ENCODE peak calls at places on chromosomes 2 and 18, in five cellular contexts. One of them, this sample, is unnamed.

GRCh38 chr2:63842149-63843061 is 709 bp downstream of the UGP2 start:
- DNase-seq in hepatocyte: peak; percentile 70
- DNase-seq in MM.1S: peak; percentile 10
- DNase-seq in neural crest cell: no peak
- DNase-seq in K562: peak; percentile 58
- DNase-seq in this sample: peak; percentile 83

GRCh38 chr2:3399829-3400228 is 20.3 kb downstream of the TRAPPC12 start:
- DNase-seq in hepatocyte: no peak
- DNase-seq in MM.1S: no peak
- DNase-seq in neural crest cell: no peak
- DNase-seq in K562: no peak
- DNase-seq in this sample: no peak

GRCh38 chr2:214575030-214575949 is 164.4 kb downstream of the VWC2L start:
- DNase-seq in hepatocyte: no peak
- DNase-seq in MM.1S: no peak
- DNase-seq in neural crest cell: no peak
- DNase-seq in K562: no peak
- DNase-seq in this sample: no peak

GRCh38 chr2:108270768-108271506 is 17.8 kb upstream of the SULT1C2 start:
- DNase-seq in hepatocyte: peak; percentile 60
- DNase-seq in MM.1S: no peak
- DNase-seq in neural crest cell: no peak
- DNase-seq in K562: no peak
- DNase-seq in this sample: no peak

GRCh38 chr2:15919716-15920444 is 20.5 kb upstream of the MYCN start:
- DNase-seq in hepatocyte: no peak
- DNase-seq in MM.1S: no peak
- DNase-seq in neural crest cell: no peak
- DNase-seq in K562: no peak
- DNase-seq in this sample: peak; percentile 36

GRCh38 chr18:59141294-59142068 is 1.8 kb downstream of the SEC11C start:
- DNase-seq in hepatocyte: peak; percentile 15
- DNase-seq in MM.1S: peak; percentile 87
- DNase-seq in neural crest cell: no peak
- DNase-seq in K562: no peak
- DNase-seq in this sample: no peak

GRCh38 chr18:46877329-46877987 is 39.8 kb downstream of the PIAS2 start:
- DNase-seq in hepatocyte: peak; percentile 47
- DNase-seq in MM.1S: no peak
- DNase-seq in neural crest cell: no peak
- DNase-seq in K562: no peak
- DNase-seq in this sample: no peak

GRCh38 chr2:8625399-8626283 is 56.2 kb upstream of the ID2 start:
- DNase-seq in hepatocyte: peak; percentile 64
- DNase-seq in MM.1S: no peak
- DNase-seq in neural crest cell: no peak
- DNase-seq in K562: no peak
- DNase-seq in this sample: no peak

GRCh38 chr2:118046628-118047210 is 32.8 kb upstream of the CCDC93 start:
- DNase-seq in hepatocyte: peak; percentile 44
- DNase-seq in MM.1S: peak; percentile 65
- DNase-seq in neural crest cell: no peak
- DNase-seq in K562: peak; percentile 20
- DNase-seq in this sample: peak; percentile 44

GRCh38 chr2:153307223-153307622 is 171.3 kb downstream of the RPRM start:
- DNase-seq in hepatocyte: no peak
- DNase-seq in MM.1S: no peak
- DNase-seq in neural crest cell: no peak
- DNase-seq in K562: no peak
- DNase-seq in this sample: no peak

GRCh38 chr2:130735200-130735599 is 6.3 kb downstream of the GPR148 start:
- DNase-seq in hepatocyte: no peak
- DNase-seq in MM.1S: no peak
- DNase-seq in neural crest cell: no peak
- DNase-seq in K562: no peak
- DNase-seq in this sample: no peak

GRCh38 chr2:112821682-112822081 is 14.9 kb downstream of the IL1B start:
- DNase-seq in hepatocyte: no peak
- DNase-seq in MM.1S: no peak
- DNase-seq in neural crest cell: no peak
- DNase-seq in K562: no peak
- DNase-seq in this sample: no peak

GRCh38 chr2:142037744-142038143 is 93.1 kb downstream of the LRP1B start:
- DNase-seq in hepatocyte: peak; percentile 8
- DNase-seq in MM.1S: no peak
- DNase-seq in neural crest cell: no peak
- DNase-seq in K562: no peak
- DNase-seq in this sample: peak; percentile 10

GRCh38 chr18:77862358-77862757 is 612.7 kb downstream of the GALR1 start:
- DNase-seq in hepatocyte: no peak
- DNase-seq in MM.1S: no peak
- DNase-seq in neural crest cell: no peak
- DNase-seq in K562: no peak
- DNase-seq in this sample: no peak

GRCh38 chr2:200472853-200473464 is 36.9 kb downstream of the KCTD18 start:
- DNase-seq in hepatocyte: no peak
- DNase-seq in MM.1S: no peak
- DNase-seq in neural crest cell: no peak
- DNase-seq in K562: no peak
- DNase-seq in this sample: no peak

GRCh38 chr18:67145586-67146292 is 370.8 kb downstream of the DSEL start:
- DNase-seq in hepatocyte: peak; percentile 32
- DNase-seq in MM.1S: no peak
- DNase-seq in neural crest cell: no peak
- DNase-seq in K562: no peak
- DNase-seq in this sample: no peak

GRCh38 chr2:179251865-179252264 is 12.8 kb downstream of the SESTD1 start:
- DNase-seq in hepatocyte: no peak
- DNase-seq in MM.1S: no peak
- DNase-seq in neural crest cell: no peak
- DNase-seq in K562: no peak
- DNase-seq in this sample: no peak

GRCh38 chr2:185567196-185567595 is 171.4 kb upstream of the FSIP2 start:
- DNase-seq in hepatocyte: no peak
- DNase-seq in MM.1S: no peak
- DNase-seq in neural crest cell: no peak
- DNase-seq in K562: no peak
- DNase-seq in this sample: no peak

GRCh38 chr2:227134591-227134990 is 29.4 kb downstream of the COL4A4 start:
- DNase-seq in hepatocyte: no peak
- DNase-seq in MM.1S: no peak
- DNase-seq in neural crest cell: no peak
- DNase-seq in K562: no peak
- DNase-seq in this sample: no peak

GRCh38 chr18:79575891-79576685 is 103.5 kb upstream of the CTDP1 start:
- DNase-seq in hepatocyte: peak; percentile 73
- DNase-seq in MM.1S: no peak
- DNase-seq in neural crest cell: no peak
- DNase-seq in K562: no peak
- DNase-seq in this sample: no peak

GRCh38 chr2:53901192-53901591 is 41.4 kb upstream of the GPR75 start:
- DNase-seq in hepatocyte: no peak
- DNase-seq in MM.1S: no peak
- DNase-seq in neural crest cell: no peak
- DNase-seq in K562: no peak
- DNase-seq in this sample: no peak

GRCh38 chr18:71249791-71250190 is 960.9 kb downstream of the SOCS6 start:
- DNase-seq in hepatocyte: no peak
- DNase-seq in MM.1S: no peak
- DNase-seq in neural crest cell: no peak
- DNase-seq in K562: no peak
- DNase-seq in this sample: no peak

GRCh38 chr18:63409301-63409700 is 13.0 kb downstream of the VPS4B start:
- DNase-seq in hepatocyte: no peak
- DNase-seq in MM.1S: no peak
- DNase-seq in neural crest cell: no peak
- DNase-seq in K562: no peak
- DNase-seq in this sample: peak; percentile 71

GRCh38 chr2:47636596-47636995 is 146.3 kb upstream of the MSH6 start:
- DNase-seq in hepatocyte: peak; percentile 18
- DNase-seq in MM.1S: no peak
- DNase-seq in neural crest cell: no peak
- DNase-seq in K562: no peak
- DNase-seq in this sample: no peak

GRCh38 chr2:236536727-236537398 is 32.8 kb upstream of the ACKR3 start:
- DNase-seq in hepatocyte: no peak
- DNase-seq in MM.1S: peak; percentile 59
- DNase-seq in neural crest cell: no peak
- DNase-seq in K562: no peak
- DNase-seq in this sample: no peak

GRCh38 chr2:112150851-112151250 is 12.7 kb downstream of the FBLN7 start:
- DNase-seq in hepatocyte: no peak
- DNase-seq in MM.1S: no peak
- DNase-seq in neural crest cell: no peak
- DNase-seq in K562: no peak
- DNase-seq in this sample: no peak

GRCh38 chr18:44589709-44590108 is 91.0 kb upstream of the SETBP1 start:
- DNase-seq in hepatocyte: peak; percentile 17
- DNase-seq in MM.1S: no peak
- DNase-seq in neural crest cell: no peak
- DNase-seq in K562: no peak
- DNase-seq in this sample: peak; percentile 78

GRCh38 chr2:219908538-219908937 is 281.1 kb downstream of the SLC4A3 start:
- DNase-seq in hepatocyte: no peak
- DNase-seq in MM.1S: no peak
- DNase-seq in neural crest cell: no peak
- DNase-seq in K562: no peak
- DNase-seq in this sample: no peak

GRCh38 chr18:55405655-55406373 is 182.2 kb downstream of the TCF4 start:
- DNase-seq in hepatocyte: peak; percentile 89
- DNase-seq in MM.1S: no peak
- DNase-seq in neural crest cell: no peak
- DNase-seq in K562: peak; percentile 35
- DNase-seq in this sample: peak; percentile 93

GRCh38 chr2:25814681-25815080 is 63.6 kb downstream of the ASXL2 start:
- DNase-seq in hepatocyte: no peak
- DNase-seq in MM.1S: no peak
- DNase-seq in neural crest cell: no peak
- DNase-seq in K562: no peak
- DNase-seq in this sample: no peak

GRCh38 chr2:99380376-99381010 is 43.3 kb downstream of the EIF5B start:
- DNase-seq in hepatocyte: no peak
- DNase-seq in MM.1S: peak; percentile 10
- DNase-seq in neural crest cell: no peak
- DNase-seq in K562: no peak
- DNase-seq in this sample: no peak

DNA sequence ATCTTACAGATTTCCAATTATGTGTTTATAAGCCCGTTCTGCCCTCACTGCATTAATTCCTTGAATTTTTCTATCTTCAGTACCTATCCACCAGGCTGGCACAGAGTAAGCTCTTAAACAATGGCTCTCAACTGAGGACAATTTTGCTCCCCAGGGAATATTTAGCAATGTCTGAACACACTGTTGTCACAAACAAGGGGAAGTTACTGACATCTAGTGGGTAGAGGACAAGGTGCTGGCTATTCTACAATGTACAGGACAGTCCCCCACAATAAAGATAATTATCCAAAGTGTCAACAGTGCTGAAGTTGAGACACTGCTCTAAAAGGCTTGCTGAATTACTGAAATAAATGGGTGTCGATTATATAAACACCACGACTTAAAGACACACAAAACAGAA is 5.0 kb downstream of the NDUFS1 start:
- DNase-seq in hepatocyte: peak; percentile 35
- DNase-seq in MM.1S: no peak
- DNase-seq in neural crest cell: no peak
- DNase-seq in K562: no peak
- DNase-seq in this sample: peak; percentile 38
- TF ChIP-seq CTCF in hepatocyte: peak; percentile 25
- TF ChIP-seq CTCF in MM.1S: peak; percentile 18
- TF ChIP-seq CTCF in neural crest cell: no peak
- TF ChIP-seq CTCF in K562: no peak
- TF ChIP-seq CTCF in this sample: peak; percentile 8

DNA sequence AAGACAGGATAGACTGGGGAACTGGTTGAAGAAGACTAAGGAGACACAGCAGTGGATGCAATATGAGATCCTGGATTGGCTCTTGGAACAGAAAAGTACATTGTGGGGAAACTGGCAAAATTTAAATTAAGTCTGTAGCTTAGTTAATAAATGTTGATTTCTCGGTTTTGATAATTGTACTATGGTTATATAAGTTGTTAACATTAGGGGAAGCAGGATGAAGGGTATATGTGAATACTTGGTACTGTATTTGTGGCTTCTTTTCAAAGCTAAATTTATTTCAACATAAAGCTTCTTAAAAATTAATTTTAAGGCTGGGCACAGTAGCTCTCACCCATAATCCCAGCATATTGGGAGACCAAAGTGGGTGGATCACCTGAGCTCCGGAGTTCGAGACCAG is 103.8 kb downstream of the TMEM17 start:
- DNase-seq in hepatocyte: no peak
- DNase-seq in MM.1S: no peak
- DNase-seq in neural crest cell: no peak
- DNase-seq in K562: no peak
- DNase-seq in this sample: no peak
- TF ChIP-seq CTCF in hepatocyte: no peak
- TF ChIP-seq CTCF in MM.1S: no peak
- TF ChIP-seq CTCF in neural crest cell: no peak
- TF ChIP-seq CTCF in K562: no peak
- TF ChIP-seq CTCF in this sample: no peak

GRCh38 chr2:44772131-44772530 is 169.4 kb upstream of the SIX3 start:
- DNase-seq in hepatocyte: no peak
- DNase-seq in MM.1S: no peak
- DNase-seq in neural crest cell: no peak
- DNase-seq in K562: no peak
- DNase-seq in this sample: no peak

GRCh38 chr2:44768438-44769236 is 172.9 kb upstream of the SIX3 start:
- DNase-seq in hepatocyte: no peak
- DNase-seq in MM.1S: no peak
- DNase-seq in neural crest cell: no peak
- DNase-seq in K562: no peak
- DNase-seq in this sample: no peak

GRCh38 chr2:44769349-44770005 is 172.0 kb upstream of the SIX3 start:
- DNase-seq in hepatocyte: no peak
- DNase-seq in MM.1S: no peak
- DNase-seq in neural crest cell: no peak
- DNase-seq in K562: no peak
- DNase-seq in this sample: no peak

GRCh38 chr2:44771510-44771909 is 170.0 kb upstream of the SIX3 start:
- DNase-seq in hepatocyte: no peak
- DNase-seq in MM.1S: no peak
- DNase-seq in neural crest cell: no peak
- DNase-seq in K562: no peak
- DNase-seq in this sample: no peak

GRCh38 chr2:44770221-44771187 is 171.0 kb upstream of the SIX3 start:
- DNase-seq in hepatocyte: no peak
- DNase-seq in MM.1S: no peak
- DNase-seq in neural crest cell: no peak
- DNase-seq in K562: no peak
- DNase-seq in this sample: no peak
- TF ChIP-seq CTCF in hepatocyte: peak; percentile 5
- TF ChIP-seq CTCF in MM.1S: no peak
- TF ChIP-seq CTCF in neural crest cell: no peak
- TF ChIP-seq CTCF in K562: no peak
- TF ChIP-seq CTCF in this sample: no peak

GRCh38 chr2:210072922-210073509 is 70.6 kb downstream of the RPE start:
- DNase-seq in hepatocyte: peak; percentile 29
- DNase-seq in MM.1S: peak; percentile 24
- DNase-seq in neural crest cell: no peak
- DNase-seq in K562: peak; percentile 3
- DNase-seq in this sample: peak; percentile 57
- TF ChIP-seq CTCF in hepatocyte: peak; percentile 53
- TF ChIP-seq CTCF in MM.1S: peak; percentile 61
- TF ChIP-seq CTCF in neural crest cell: peak; percentile 70
- TF ChIP-seq CTCF in K562: no peak
- TF ChIP-seq CTCF in this sample: peak; percentile 52